ENCODE peak calls at places on chromosome 5, in five cellular contexts. One of them, this sample, is unnamed.

GRCh38 chr5:39185761-39186160 is 33.6 kb downstream of the FYB1 start:
- DNase-seq in effector memory CD8-positive, alpha-beta T cell: no peak
- DNase-seq in stimulated activated CD4-positive, alpha-beta T cell treated with anti-CD3 and anti-CD28 coated beads, Interleukin-2, amount 100 ng/mL, for 48 hours: no peak
- DNase-seq in Right ventricle myocardium superior: no peak
- DNase-seq in left cardiac atrium: no peak
- DNase-seq in this sample: no peak

GRCh38 chr5:1537166-1538154 is 13.7 kb upstream of the LPCAT1 start:
- DNase-seq in effector memory CD8-positive, alpha-beta T cell: no peak
- DNase-seq in stimulated activated CD4-positive, alpha-beta T cell treated with anti-CD3 and anti-CD28 coated beads, Interleukin-2, amount 100 ng/mL, for 48 hours: no peak
- DNase-seq in Right ventricle myocardium superior: peak
- DNase-seq in left cardiac atrium: no peak
- DNase-seq in this sample: no peak

GRCh38 chr5:178590141-178590923 is at the start of gene COL23A1:
- DNase-seq in effector memory CD8-positive, alpha-beta T cell: peak
- DNase-seq in stimulated activated CD4-positive, alpha-beta T cell treated with anti-CD3 and anti-CD28 coated beads, Interleukin-2, amount 100 ng/mL, for 48 hours: peak
- DNase-seq in Right ventricle myocardium superior: peak
- DNase-seq in left cardiac atrium: peak
- DNase-seq in this sample: peak

GRCh38 chr5:6359534-6359933 is 18.8 kb downstream of the MED10 start:
- DNase-seq in effector memory CD8-positive, alpha-beta T cell: no peak
- DNase-seq in stimulated activated CD4-positive, alpha-beta T cell treated with anti-CD3 and anti-CD28 coated beads, Interleukin-2, amount 100 ng/mL, for 48 hours: no peak
- DNase-seq in Right ventricle myocardium superior: no peak
- DNase-seq in left cardiac atrium: no peak
- DNase-seq in this sample: no peak

GRCh38 chr5:2334686-2335085 is 416.8 kb downstream of the IRX2 start:
- DNase-seq in effector memory CD8-positive, alpha-beta T cell: no peak
- DNase-seq in stimulated activated CD4-positive, alpha-beta T cell treated with anti-CD3 and anti-CD28 coated beads, Interleukin-2, amount 100 ng/mL, for 48 hours: no peak
- DNase-seq in Right ventricle myocardium superior: no peak
- DNase-seq in left cardiac atrium: no peak
- DNase-seq in this sample: no peak

GRCh38 chr5:87150630-87151029 is 117.1 kb upstream of the RASA1 start:
- DNase-seq in effector memory CD8-positive, alpha-beta T cell: no peak
- DNase-seq in stimulated activated CD4-positive, alpha-beta T cell treated with anti-CD3 and anti-CD28 coated beads, Interleukin-2, amount 100 ng/mL, for 48 hours: no peak
- DNase-seq in Right ventricle myocardium superior: no peak
- DNase-seq in left cardiac atrium: no peak
- DNase-seq in this sample: no peak

GRCh38 chr5:93653716-93654115 is 70.7 kb downstream of the NR2F1 start:
- DNase-seq in effector memory CD8-positive, alpha-beta T cell: no peak
- DNase-seq in stimulated activated CD4-positive, alpha-beta T cell treated with anti-CD3 and anti-CD28 coated beads, Interleukin-2, amount 100 ng/mL, for 48 hours: no peak
- DNase-seq in Right ventricle myocardium superior: no peak
- DNase-seq in left cardiac atrium: no peak
- DNase-seq in this sample: no peak

GRCh38 chr5:2690293-2690692 is 61.2 kb downstream of the IRX2 start:
- DNase-seq in effector memory CD8-positive, alpha-beta T cell: no peak
- DNase-seq in stimulated activated CD4-positive, alpha-beta T cell treated with anti-CD3 and anti-CD28 coated beads, Interleukin-2, amount 100 ng/mL, for 48 hours: no peak
- DNase-seq in Right ventricle myocardium superior: no peak
- DNase-seq in left cardiac atrium: no peak
- DNase-seq in this sample: no peak

GRCh38 chr5:88370824-88371223 is 102.2 kb upstream of the TMEM161B start:
- DNase-seq in effector memory CD8-positive, alpha-beta T cell: no peak
- DNase-seq in stimulated activated CD4-positive, alpha-beta T cell treated with anti-CD3 and anti-CD28 coated beads, Interleukin-2, amount 100 ng/mL, for 48 hours: no peak
- DNase-seq in Right ventricle myocardium superior: no peak
- DNase-seq in left cardiac atrium: no peak
- DNase-seq in this sample: no peak

GRCh38 chr5:36657563-36657995 is 51.2 kb downstream of the SLC1A3 start:
- DNase-seq in effector memory CD8-positive, alpha-beta T cell: no peak
- DNase-seq in stimulated activated CD4-positive, alpha-beta T cell treated with anti-CD3 and anti-CD28 coated beads, Interleukin-2, amount 100 ng/mL, for 48 hours: no peak
- DNase-seq in Right ventricle myocardium superior: peak
- DNase-seq in left cardiac atrium: peak
- DNase-seq in this sample: no peak